ENCODE peak calls at places on chromosomes 3 and 15, in seven cellular contexts. One of them, this sample, is unnamed.

GRCh38 chr3:100245932-100246331 is 14.9 kb upstream of the TBC1D23 start:
- DNase-seq in fibroblast of lung: peak
- DNase-seq in GM20000: no peak
- DNase-seq in activated CD8-positive, alpha-beta T cell treated with anti-CD3 and anti-CD28 coated beads for 36 hours: peak
- DNase-seq in astrocyte: peak
- DNase-seq in mammary epithelial cell: no peak
- DNase-seq in thoracic aorta: no peak
- DNase-seq in this sample: no peak

GRCh38 chr3:26247669-26248068 is 374.9 kb upstream of the LRRC3B start:
- DNase-seq in mammary epithelial cell: no peak
- DNase-seq in fibroblast of lung: no peak
- DNase-seq in activated CD8-positive, alpha-beta T cell treated with anti-CD3 and anti-CD28 coated beads for 36 hours: no peak
- DNase-seq in astrocyte: no peak
- DNase-seq in GM20000: no peak
- DNase-seq in thoracic aorta: no peak
- DNase-seq in this sample: no peak

GRCh38 chr15:88664151-88664778 is 25.4 kb downstream of the ISG20 start:
- DNase-seq in mammary epithelial cell: no peak
- DNase-seq in thoracic aorta: no peak
- DNase-seq in astrocyte: no peak
- DNase-seq in activated CD8-positive, alpha-beta T cell treated with anti-CD3 and anti-CD28 coated beads for 36 hours: peak
- DNase-seq in GM20000: no peak
- DNase-seq in fibroblast of lung: peak
- DNase-seq in this sample: no peak

GRCh38 chr15:69579950-69580618 is 127.5 kb downstream of the RPLP1 start:
- DNase-seq in GM20000: no peak
- DNase-seq in astrocyte: no peak
- DNase-seq in fibroblast of lung: no peak
- DNase-seq in activated CD8-positive, alpha-beta T cell treated with anti-CD3 and anti-CD28 coated beads for 36 hours: no peak
- DNase-seq in thoracic aorta: no peak
- DNase-seq in mammary epithelial cell: no peak
- DNase-seq in this sample: no peak

GRCh38 chr3:133468251-133468721 is 68.4 kb downstream of the BFSP2 start:
- DNase-seq in astrocyte: no peak
- DNase-seq in fibroblast of lung: no peak
- DNase-seq in mammary epithelial cell: no peak
- DNase-seq in activated CD8-positive, alpha-beta T cell treated with anti-CD3 and anti-CD28 coated beads for 36 hours: no peak
- DNase-seq in thoracic aorta: no peak
- DNase-seq in GM20000: peak
- DNase-seq in this sample: no peak

GRCh38 chr15:83107841-83108181 is 366 bp downstream of the TM6SF1 start:
- DNase-seq in mammary epithelial cell: no peak
- DNase-seq in activated CD8-positive, alpha-beta T cell treated with anti-CD3 and anti-CD28 coated beads for 36 hours: no peak
- DNase-seq in thoracic aorta: no peak
- DNase-seq in astrocyte: no peak
- DNase-seq in GM20000: no peak
- DNase-seq in fibroblast of lung: no peak
- DNase-seq in this sample: no peak

GRCh38 chr3:7292362-7292761 is 431.4 kb downstream of the GRM7 start:
- DNase-seq in thoracic aorta: no peak
- DNase-seq in mammary epithelial cell: no peak
- DNase-seq in activated CD8-positive, alpha-beta T cell treated with anti-CD3 and anti-CD28 coated beads for 36 hours: no peak
- DNase-seq in fibroblast of lung: no peak
- DNase-seq in GM20000: no peak
- DNase-seq in astrocyte: peak
- DNase-seq in this sample: no peak

GRCh38 chr3:45890405-45890804 is 4.1 kb downstream of the CCR9 start:
- DNase-seq in mammary epithelial cell: no peak
- DNase-seq in astrocyte: no peak
- DNase-seq in thoracic aorta: no peak
- DNase-seq in activated CD8-positive, alpha-beta T cell treated with anti-CD3 and anti-CD28 coated beads for 36 hours: peak
- DNase-seq in fibroblast of lung: no peak
- DNase-seq in GM20000: no peak
- DNase-seq in this sample: peak

GRCh38 chr15:94312946-94313345 is 81.6 kb downstream of the MCTP2 start:
- DNase-seq in fibroblast of lung: no peak
- DNase-seq in mammary epithelial cell: peak
- DNase-seq in astrocyte: peak
- DNase-seq in activated CD8-positive, alpha-beta T cell treated with anti-CD3 and anti-CD28 coated beads for 36 hours: no peak
- DNase-seq in GM20000: no peak
- DNase-seq in thoracic aorta: no peak
- DNase-seq in this sample: peak

GRCh38 chr3:178434206-178434805 is 101.9 kb upstream of the KCNMB2 start:
- DNase-seq in GM20000: no peak
- DNase-seq in mammary epithelial cell: no peak
- DNase-seq in thoracic aorta: no peak
- DNase-seq in activated CD8-positive, alpha-beta T cell treated with anti-CD3 and anti-CD28 coated beads for 36 hours: no peak
- DNase-seq in fibroblast of lung: peak
- DNase-seq in astrocyte: no peak
- DNase-seq in this sample: peak

GRCh38 chr3:189042832-189043231 is 128.9 kb upstream of the TPRG1 start:
- DNase-seq in mammary epithelial cell: no peak
- DNase-seq in GM20000: no peak
- DNase-seq in fibroblast of lung: no peak
- DNase-seq in astrocyte: no peak
- DNase-seq in thoracic aorta: no peak
- DNase-seq in activated CD8-positive, alpha-beta T cell treated with anti-CD3 and anti-CD28 coated beads for 36 hours: no peak
- DNase-seq in this sample: no peak

GRCh38 chr3:189038773-189039720 is 132.7 kb upstream of the TPRG1 start:
- DNase-seq in thoracic aorta: no peak
- DNase-seq in fibroblast of lung: no peak
- DNase-seq in mammary epithelial cell: no peak
- DNase-seq in GM20000: no peak
- DNase-seq in activated CD8-positive, alpha-beta T cell treated with anti-CD3 and anti-CD28 coated beads for 36 hours: peak
- DNase-seq in astrocyte: no peak
- DNase-seq in this sample: no peak

GRCh38 chr3:189040934-189041333 is 130.8 kb upstream of the TPRG1 start:
- DNase-seq in thoracic aorta: no peak
- DNase-seq in activated CD8-positive, alpha-beta T cell treated with anti-CD3 and anti-CD28 coated beads for 36 hours: no peak
- DNase-seq in fibroblast of lung: no peak
- DNase-seq in mammary epithelial cell: no peak
- DNase-seq in GM20000: no peak
- DNase-seq in astrocyte: no peak
- DNase-seq in this sample: no peak

GRCh38 chr3:189041482-189042090 is 130.2 kb upstream of the TPRG1 start:
- DNase-seq in thoracic aorta: no peak
- DNase-seq in activated CD8-positive, alpha-beta T cell treated with anti-CD3 and anti-CD28 coated beads for 36 hours: peak
- DNase-seq in mammary epithelial cell: peak
- DNase-seq in GM20000: peak
- DNase-seq in fibroblast of lung: peak
- DNase-seq in astrocyte: peak
- DNase-seq in this sample: peak
- TF ChIP-seq CTCF in thoracic aorta: no peak
- TF ChIP-seq CTCF in activated CD8-positive, alpha-beta T cell treated with anti-CD3 and anti-CD28 coated beads for 36 hours: peak
- TF ChIP-seq CTCF in mammary epithelial cell: peak
- TF ChIP-seq CTCF in GM20000: peak
- TF ChIP-seq CTCF in fibroblast of lung: peak
- TF ChIP-seq CTCF in astrocyte: peak
- TF ChIP-seq CTCF in this sample: peak

GRCh38 chr3:144843099-144843498 is 871.5 kb downstream of the DIPK2A start:
- DNase-seq in mammary epithelial cell: no peak
- DNase-seq in fibroblast of lung: peak
- DNase-seq in astrocyte: no peak
- DNase-seq in GM20000: no peak
- DNase-seq in thoracic aorta: no peak
- DNase-seq in activated CD8-positive, alpha-beta T cell treated with anti-CD3 and anti-CD28 coated beads for 36 hours: no peak
- DNase-seq in this sample: no peak
- TF ChIP-seq CTCF in mammary epithelial cell: no peak
- TF ChIP-seq CTCF in fibroblast of lung: peak
- TF ChIP-seq CTCF in astrocyte: no peak
- TF ChIP-seq CTCF in GM20000: no peak
- TF ChIP-seq CTCF in thoracic aorta: no peak
- TF ChIP-seq CTCF in activated CD8-positive, alpha-beta T cell treated with anti-CD3 and anti-CD28 coated beads for 36 hours: no peak
- TF ChIP-seq CTCF in this sample: no peak

GRCh38 chr3:141402476-141403171 is 34.3 kb downstream of the ZBTB38 start:
- DNase-seq in thoracic aorta: no peak
- DNase-seq in fibroblast of lung: peak
- DNase-seq in mammary epithelial cell: no peak
- DNase-seq in GM20000: peak
- DNase-seq in activated CD8-positive, alpha-beta T cell treated with anti-CD3 and anti-CD28 coated beads for 36 hours: peak
- DNase-seq in astrocyte: peak
- DNase-seq in this sample: peak

GRCh38 chr3:141399979-141400971 is 32.0 kb downstream of the ZBTB38 start:
- DNase-seq in thoracic aorta: no peak
- DNase-seq in astrocyte: no peak
- DNase-seq in GM20000: peak
- DNase-seq in fibroblast of lung: no peak
- DNase-seq in activated CD8-positive, alpha-beta T cell treated with anti-CD3 and anti-CD28 coated beads for 36 hours: no peak
- DNase-seq in mammary epithelial cell: no peak
- DNase-seq in this sample: peak

GRCh38 chr3:141401095-141401494 is 32.8 kb downstream of the ZBTB38 start:
- DNase-seq in GM20000: no peak
- DNase-seq in astrocyte: no peak
- DNase-seq in activated CD8-positive, alpha-beta T cell treated with anti-CD3 and anti-CD28 coated beads for 36 hours: no peak
- DNase-seq in fibroblast of lung: no peak
- DNase-seq in mammary epithelial cell: no peak
- DNase-seq in thoracic aorta: no peak
- DNase-seq in this sample: peak

GRCh38 chr3:141403576-141403975 is 35.3 kb downstream of the ZBTB38 start:
- DNase-seq in thoracic aorta: no peak
- DNase-seq in mammary epithelial cell: no peak
- DNase-seq in fibroblast of lung: no peak
- DNase-seq in GM20000: no peak
- DNase-seq in astrocyte: no peak
- DNase-seq in activated CD8-positive, alpha-beta T cell treated with anti-CD3 and anti-CD28 coated beads for 36 hours: no peak
- DNase-seq in this sample: no peak

GRCh38 chr3:141401584-141402475 is 33.5 kb downstream of the ZBTB38 start:
- DNase-seq in GM20000: peak
- DNase-seq in fibroblast of lung: peak
- DNase-seq in astrocyte: no peak
- DNase-seq in thoracic aorta: no peak
- DNase-seq in mammary epithelial cell: no peak
- DNase-seq in activated CD8-positive, alpha-beta T cell treated with anti-CD3 and anti-CD28 coated beads for 36 hours: peak
- DNase-seq in this sample: no peak
- TF ChIP-seq CTCF in GM20000: no peak
- TF ChIP-seq CTCF in fibroblast of lung: no peak
- TF ChIP-seq CTCF in astrocyte: no peak
- TF ChIP-seq CTCF in thoracic aorta: no peak
- TF ChIP-seq CTCF in mammary epithelial cell: no peak
- TF ChIP-seq CTCF in activated CD8-positive, alpha-beta T cell treated with anti-CD3 and anti-CD28 coated beads for 36 hours: no peak
- TF ChIP-seq CTCF in this sample: no peak

GRCh38 chr3:147529551-147529950 is 120.4 kb downstream of the ZIC1 start:
- DNase-seq in astrocyte: no peak
- DNase-seq in activated CD8-positive, alpha-beta T cell treated with anti-CD3 and anti-CD28 coated beads for 36 hours: no peak
- DNase-seq in thoracic aorta: no peak
- DNase-seq in mammary epithelial cell: no peak
- DNase-seq in GM20000: no peak
- DNase-seq in fibroblast of lung: no peak
- DNase-seq in this sample: no peak
- TF ChIP-seq CTCF in astrocyte: no peak
- TF ChIP-seq CTCF in activated CD8-positive, alpha-beta T cell treated with anti-CD3 and anti-CD28 coated beads for 36 hours: no peak
- TF ChIP-seq CTCF in thoracic aorta: no peak
- TF ChIP-seq CTCF in mammary epithelial cell: no peak
- TF ChIP-seq CTCF in GM20000: no peak
- TF ChIP-seq CTCF in fibroblast of lung: no peak
- TF ChIP-seq CTCF in this sample: no peak

GRCh38 chr15:80695911-80696651 is 971 bp downstream of the ABHD17C start:
- DNase-seq in astrocyte: no peak
- DNase-seq in activated CD8-positive, alpha-beta T cell treated with anti-CD3 and anti-CD28 coated beads for 36 hours: peak
- DNase-seq in GM20000: no peak
- DNase-seq in fibroblast of lung: peak
- DNase-seq in mammary epithelial cell: peak
- DNase-seq in thoracic aorta: no peak
- DNase-seq in this sample: peak
- TF ChIP-seq CTCF in astrocyte: no peak
- TF ChIP-seq CTCF in activated CD8-positive, alpha-beta T cell treated with anti-CD3 and anti-CD28 coated beads for 36 hours: peak
- TF ChIP-seq CTCF in GM20000: no peak
- TF ChIP-seq CTCF in fibroblast of lung: peak
- TF ChIP-seq CTCF in mammary epithelial cell: peak
- TF ChIP-seq CTCF in thoracic aorta: peak
- TF ChIP-seq CTCF in this sample: peak

GRCh38 chr3:31341130-31341529 is 191.6 kb upstream of the STT3B start:
- DNase-seq in thoracic aorta: no peak
- DNase-seq in GM20000: no peak
- DNase-seq in mammary epithelial cell: no peak
- DNase-seq in fibroblast of lung: no peak
- DNase-seq in astrocyte: no peak
- DNase-seq in activated CD8-positive, alpha-beta T cell treated with anti-CD3 and anti-CD28 coated beads for 36 hours: no peak
- DNase-seq in this sample: peak
- TF ChIP-seq CTCF in thoracic aorta: no peak
- TF ChIP-seq CTCF in GM20000: no peak
- TF ChIP-seq CTCF in mammary epithelial cell: no peak
- TF ChIP-seq CTCF in fibroblast of lung: no peak
- TF ChIP-seq CTCF in astrocyte: no peak
- TF ChIP-seq CTCF in activated CD8-positive, alpha-beta T cell treated with anti-CD3 and anti-CD28 coated beads for 36 hours: no peak
- TF ChIP-seq CTCF in this sample: no peak

DNA sequence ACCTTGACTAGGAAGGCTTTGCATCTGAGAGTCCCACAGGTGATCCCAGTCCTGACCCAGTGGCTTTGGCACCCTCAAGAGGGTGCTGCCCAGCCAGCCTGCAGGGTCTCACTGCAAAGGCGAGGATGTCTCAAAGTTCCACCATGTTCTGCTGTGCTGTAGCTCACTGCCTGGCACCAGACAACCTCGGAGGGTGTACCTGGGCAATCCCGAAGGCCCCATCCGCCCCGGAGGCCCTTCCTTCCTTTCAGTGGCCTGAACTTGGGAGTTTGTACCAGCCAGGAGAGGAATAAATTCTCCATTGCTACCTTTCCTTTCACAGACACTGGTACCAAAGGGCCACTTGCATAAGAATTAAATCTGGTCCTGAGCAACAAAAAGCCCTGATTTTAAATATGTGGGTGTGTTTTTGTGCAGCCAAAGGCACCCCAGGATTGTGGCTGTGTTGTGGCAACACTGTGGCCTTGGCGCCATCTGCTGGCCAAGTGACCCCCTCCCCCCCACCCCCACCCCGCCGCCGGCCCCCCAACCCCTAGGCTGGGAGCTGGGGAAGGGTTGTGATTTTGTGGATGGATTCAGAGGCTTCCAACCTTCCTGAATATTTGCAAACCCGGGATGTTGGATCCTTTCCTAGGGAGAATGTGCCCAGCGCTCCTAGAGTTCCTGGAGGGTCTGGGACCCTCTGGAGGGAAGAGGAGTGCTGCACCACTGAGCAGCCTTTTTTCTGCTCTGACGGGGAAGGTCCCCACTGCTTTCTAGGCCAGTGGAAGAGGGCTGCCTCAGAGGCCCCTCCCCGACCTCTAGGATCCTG is 9.7 kb upstream of the PTPN23 start:
- DNase-seq in activated CD8-positive, alpha-beta T cell treated with anti-CD3 and anti-CD28 coated beads for 36 hours: peak
- DNase-seq in GM20000: peak
- DNase-seq in thoracic aorta: no peak
- DNase-seq in fibroblast of lung: no peak
- DNase-seq in astrocyte: no peak
- DNase-seq in mammary epithelial cell: no peak
- DNase-seq in this sample: peak
- TF ChIP-seq CTCF in activated CD8-positive, alpha-beta T cell treated with anti-CD3 and anti-CD28 coated beads for 36 hours: peak
- TF ChIP-seq CTCF in GM20000: peak
- TF ChIP-seq CTCF in thoracic aorta: peak
- TF ChIP-seq CTCF in fibroblast of lung: no peak
- TF ChIP-seq CTCF in astrocyte: no peak
- TF ChIP-seq CTCF in mammary epithelial cell: no peak
- TF ChIP-seq CTCF in this sample: peak

This sample was measured in MCF 10A.